ENCODE peak calls at places on chromosomes 1 and 21, in eight cellular contexts. D is HFF-Myc, O is PC-3, R is HFFc6, I is AG04449, K is RWPE2, U is ovary, Y is endodermal cell. E is an unnamed sample.

GRCh38 chr1:6634278-6635052 is 9.8 kb downstream of the THAP3 start:
- DNase-seq in D (no peak), O (peak), R (no peak), I (no peak), K (no peak), U (peak), Y (peak), E (peak)

GRCh38 chr1:7528386-7529031 is 242.6 kb upstream of the VAMP3 start:
- DNase-seq in D (no peak), O (no peak), R (no peak), I (no peak), K (no peak), U (no peak), Y (no peak), E (no peak)

GRCh38 chr1:183905497-183905896 is 100.6 kb downstream of the RGL1 start:
- DNase-seq in D (no peak), O (no peak), R (no peak), I (no peak), K (no peak), U (no peak), Y (no peak), E (no peak)

GRCh38 chr1:177592624-177593023 is 377.2 kb downstream of the SEC16B start:
- DNase-seq in D (no peak), O (no peak), R (no peak), I (no peak), K (no peak), U (no peak), Y (no peak), E (no peak)

GRCh38 chr1:176786274-176786673 is 323.3 kb downstream of the PAPPA2 start:
- DNase-seq in D (no peak), O (no peak), R (no peak), I (no peak), K (no peak), U (no peak), Y (peak), E (no peak)

GRCh38 chr1:201176931-201177330 is 13.7 kb upstream of the IGFN1 start:
- DNase-seq in D (no peak), O (peak), R (peak), I (no peak), K (no peak), U (no peak), Y (peak), E (no peak)

GRCh38 chr1:98965394-98965793 is 39.3 kb downstream of the PLPPR5 start:
- DNase-seq in D (no peak), O (no peak), R (no peak), I (no peak), K (no peak), U (no peak), Y (no peak), E (no peak)

GRCh38 chr21:15134711-15135110 is 69.9 kb upstream of the NRIP1 start:
- DNase-seq in D (no peak), O (no peak), R (no peak), I (no peak), K (no peak), U (no peak), Y (no peak), E (no peak)

GRCh38 chr1:177945943-177946650 is 23.8 kb downstream of the SEC16B start:
- DNase-seq in D (no peak), O (peak), R (peak), I (no peak), K (no peak), U (peak), Y (peak), E (peak)

GRCh38 chr1:8423702-8424538 is 106.0 kb downstream of the SLC45A1 start:
- DNase-seq in D (no peak), O (peak), R (peak), I (no peak), K (no peak), U (peak), Y (peak), E (peak)

GRCh38 chr1:183635112-183635605 is 424 bp downstream of the ARPC5 start:
- DNase-seq in D (no peak), O (no peak), R (no peak), I (no peak), K (no peak), U (peak), Y (no peak), E (peak)

GRCh38 chr1:171965802-171966201 is 124.5 kb downstream of the DNM3 start:
- DNase-seq in D (no peak), O (no peak), R (peak), I (no peak), K (no peak), U (no peak), Y (no peak), E (no peak)

GRCh38 chr1:161781995-161782394 is 15.9 kb downstream of the ATF6 start:
- DNase-seq in D (no peak), O (peak), R (peak), I (peak), K (no peak), U (no peak), Y (no peak), E (no peak)

GRCh38 chr21:26795866-26796329 is 49.3 kb downstream of the ADAMTS1 start:
- DNase-seq in D (peak), O (peak), R (peak), I (peak), K (no peak), U (peak), Y (no peak), E (no peak)

GRCh38 chr1:160205242-160205973 is at the start of gene PEA15:
- DNase-seq in D (no peak), O (peak), R (peak), I (no peak), K (no peak), U (peak), Y (peak), E (peak)

GRCh38 chr1:1048765-1049164 is 25.3 kb downstream of the RNF223 start:
- DNase-seq in D (no peak), O (no peak), R (no peak), I (no peak), K (no peak), U (no peak), Y (no peak), E (no peak)

GRCh38 chr1:236997882-236998281 is 6.4 kb downstream of the MT1HL1 start:
- DNase-seq in D (no peak), O (no peak), R (no peak), I (no peak), K (no peak), U (no peak), Y (peak), E (no peak)

GRCh38 chr1:205248793-205249601 is 21.3 kb downstream of the TMCC2 start:
- DNase-seq in D (no peak), O (no peak), R (no peak), I (no peak), K (no peak), U (peak), Y (no peak), E (no peak)

GRCh38 chr1:50047916-50048694 is 24.4 kb upstream of the AGBL4 start:
- DNase-seq in D (no peak), O (no peak), R (no peak), I (no peak), K (peak), U (no peak), Y (peak), E (peak)
- TF ChIP-seq CTCF in D (peak), O (no peak), R (no peak), I (peak), K (no peak), U (no peak), Y (peak), E (peak)

GRCh38 chr1:245489838-245490237 is 335.1 kb downstream of the KIF26B start:
- DNase-seq in D (no peak), O (no peak), R (no peak), I (no peak), K (no peak), U (no peak), Y (no peak), E (no peak)

GRCh38 chr1:245488346-245489110 is 333.7 kb downstream of the KIF26B start:
- DNase-seq in D (no peak), O (no peak), R (no peak), I (no peak), K (no peak), U (no peak), Y (no peak), E (no peak)

GRCh38 chr1:245495681-245496080 is 340.9 kb downstream of the KIF26B start:
- DNase-seq in D (no peak), O (no peak), R (no peak), I (no peak), K (no peak), U (no peak), Y (no peak), E (no peak)

GRCh38 chr1:245493029-245493428 is 338.2 kb downstream of the KIF26B start:
- DNase-seq in D (no peak), O (peak), R (no peak), I (no peak), K (no peak), U (no peak), Y (no peak), E (no peak)
- TF ChIP-seq CTCF in D (peak), O (peak), R (peak), I (no peak), K (no peak), U (no peak), Y (peak), E (peak)

DNA sequence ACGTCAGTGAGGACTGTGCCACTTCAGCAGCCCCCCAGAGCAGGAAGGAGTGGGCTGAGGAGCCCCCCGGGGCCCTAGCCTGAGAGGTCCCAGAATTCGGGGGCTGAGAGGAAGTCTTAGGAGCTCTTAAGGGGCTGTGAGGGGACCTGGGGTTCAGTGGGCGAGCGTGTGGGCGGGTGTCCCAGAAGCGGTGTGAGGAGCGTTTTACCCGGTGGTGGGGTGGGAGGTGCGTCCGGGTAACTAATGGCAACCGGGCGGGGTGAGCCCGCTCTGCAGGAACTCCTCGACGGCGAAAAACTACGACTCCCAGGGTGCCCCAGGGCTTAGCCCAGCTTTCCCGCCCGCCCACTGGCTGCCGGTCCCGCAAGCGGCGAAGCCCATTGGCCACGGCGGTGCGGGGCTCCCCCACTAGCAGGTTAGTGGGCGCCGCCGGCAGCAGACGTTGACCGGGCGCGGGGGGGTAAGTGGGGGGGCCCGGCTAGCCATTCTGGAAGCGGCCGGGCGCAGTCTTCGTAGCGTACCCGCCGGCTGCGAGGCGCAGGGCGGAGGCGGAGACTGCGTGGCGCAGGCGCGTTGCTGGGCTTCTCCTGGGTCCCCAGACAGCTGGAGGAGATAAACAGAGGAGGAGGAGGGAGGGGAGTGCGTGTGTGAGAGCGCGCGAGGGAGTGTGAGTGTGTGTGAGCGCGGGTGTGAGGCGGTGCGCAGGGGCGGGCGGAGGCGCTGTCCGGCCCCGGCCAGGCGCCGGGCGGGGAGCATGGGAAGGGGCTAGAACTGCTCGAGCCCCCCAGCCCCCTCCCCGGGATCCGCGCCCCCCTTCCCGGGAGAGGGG is at the start of gene WDTC1:
- DNase-seq in D (peak), O (peak), R (peak), I (peak), K (peak), U (peak), Y (peak), E (peak)
- TF ChIP-seq CTCF in D (no peak), O (no peak), R (no peak), I (no peak), K (no peak), U (no peak), Y (no peak), E (no peak)

GRCh38 chr1:13469343-13469742 is 44.5 kb downstream of the LRRC38 start:
- DNase-seq in D (no peak), O (peak), R (no peak), I (no peak), K (no peak), U (no peak), Y (peak), E (no peak)
- TF ChIP-seq CTCF in D (no peak), O (peak), R (no peak), I (no peak), K (peak), U (no peak), Y (peak), E (peak)

GRCh38 chr1:78919150-78919549 is 87.4 kb downstream of the ADGRL4 start:
- DNase-seq in D (no peak), O (no peak), R (no peak), I (no peak), K (no peak), U (no peak), Y (peak), E (no peak)
- TF ChIP-seq CTCF in D (no peak), O (no peak), R (no peak), I (no peak), K (no peak), U (no peak), Y (no peak), E (no peak)

DNA sequence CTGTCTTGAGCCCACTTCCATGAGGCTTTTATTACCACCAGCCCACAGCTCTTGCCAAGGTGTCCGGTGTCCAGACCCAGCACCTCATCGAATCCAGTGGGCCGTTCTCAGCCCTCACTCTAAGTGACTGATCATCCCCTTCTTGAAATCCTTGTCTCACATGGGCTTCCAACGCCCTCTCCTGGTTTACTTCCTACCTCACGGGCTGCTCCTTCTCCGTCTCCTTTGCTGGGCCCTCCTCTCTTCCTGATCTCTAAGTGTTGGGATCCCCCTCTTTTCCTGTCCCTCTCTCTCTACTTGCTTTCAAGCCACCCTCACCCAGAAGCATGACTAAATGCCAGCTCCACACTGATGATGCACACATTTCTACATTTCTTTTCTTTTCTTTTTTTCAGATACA is 9.0 kb upstream of the RHBG start:
- DNase-seq in D (peak), O (peak), R (peak), I (no peak), K (no peak), U (no peak), Y (peak), E (no peak)
- TF ChIP-seq CTCF in D (peak), O (peak), R (peak), I (peak), K (no peak), U (no peak), Y (peak), E (no peak)

GRCh38 chr21:39180429-39181019 is 2.7 kb downstream of the PSMG1 start:
- DNase-seq in D (no peak), O (peak), R (peak), I (no peak), K (no peak), U (no peak), Y (no peak), E (no peak)
- TF ChIP-seq CTCF in D (peak), O (peak), R (peak), I (no peak), K (peak), U (no peak), Y (peak), E (peak)